ENCODE peak calls at places on chromosomes 13 and 19, in six cellular contexts. F is cardiac fibroblast, I is Caco-2, A is fibroblast of mammary gland, U is psoas muscle, G is adrenal gland. Q is an unnamed sample.

GRCh38 chr19:41703602-41704293 is 4.7 kb upstream of the CEACAM5 start:
- DNase-seq in F (no peak), I (no peak), A (no peak), U (no peak), G (peak; percentile 2), Q (no peak)

GRCh38 chr13:90485441-90485840 is 862.0 kb upstream of the MIR17HG start:
- DNase-seq in F (peak; percentile 82), I (no peak), A (peak; percentile 96), U (no peak), G (no peak), Q (no peak)

GRCh38 chr13:20782116-20782708 is 8.5 kb upstream of the EEF1AKMT1 start:
- DNase-seq in F (no peak), I (no peak), A (no peak), U (no peak), G (no peak), Q (no peak)

GRCh38 chr19:55795021-55795420 is 26.1 kb downstream of the RFPL4AL1 start:
- DNase-seq in F (no peak), I (no peak), A (no peak), U (no peak), G (no peak), Q (no peak)

GRCh38 chr19:13058951-13059660 is 43.6 kb downstream of the LYL1 start:
- DNase-seq in F (peak; percentile 23), I (no peak), A (peak; percentile 30), U (no peak), G (no peak), Q (no peak)

GRCh38 chr13:104571161-104571889 is 1505.1 kb upstream of the SLC10A2 start:
- DNase-seq in F (peak; percentile 85), I (peak; percentile 71), A (peak; percentile 75), U (peak; percentile 56), G (peak; percentile 83), Q (peak; percentile 87)

GRCh38 chr13:19927117-19927734 is 31.3 kb upstream of the ZMYM2 start:
- DNase-seq in F (peak; percentile 15), I (no peak), A (peak; percentile 57), U (no peak), G (no peak), Q (peak; percentile 11)

GRCh38 chr19:49468746-49469447 is 5.1 kb upstream of the FLT3LG start:
- DNase-seq in F (peak; percentile 94), I (peak; percentile 75), A (peak; percentile 72), U (peak; percentile 91), G (no peak), Q (peak; percentile 75)

GRCh38 chr19:49881672-49882394 is 4.3 kb downstream of the TBC1D17 start:
- DNase-seq in F (no peak), I (peak; percentile 65), A (peak; percentile 40), U (peak; percentile 52), G (no peak), Q (no peak)

GRCh38 chr13:109043561-109044075 is 414.2 kb downstream of the MYO16 start:
- DNase-seq in F (no peak), I (no peak), A (no peak), U (no peak), G (no peak), Q (no peak)

GRCh38 chr13:26987614-26988013 is 184.0 kb downstream of the USP12 start:
- DNase-seq in F (no peak), I (no peak), A (no peak), U (no peak), G (no peak), Q (no peak)

GRCh38 chr19:16328824-16329482 is 4.3 kb downstream of the KLF2 start:
- DNase-seq in F (peak; percentile 77), I (no peak), A (no peak), U (no peak), G (no peak), Q (no peak)
- H3K4me3 ChIP-seq in F (no peak overlapping the region), I (no peak overlapping the region), A (no peak overlapping the region), U (peak overlapping the region; percentile 80), G (no peak overlapping the region), Q (no peak overlapping the region)

GRCh38 chr19:32316034-32316433 is 29.4 kb upstream of the ZNF507 start:
- DNase-seq in F (no peak), I (no peak), A (no peak), U (no peak), G (no peak), Q (no peak)
- TF ChIP-seq CTCF in F (no peak), I (no peak), A (no peak), U (no peak), G (no peak), Q (no peak)

DNA sequence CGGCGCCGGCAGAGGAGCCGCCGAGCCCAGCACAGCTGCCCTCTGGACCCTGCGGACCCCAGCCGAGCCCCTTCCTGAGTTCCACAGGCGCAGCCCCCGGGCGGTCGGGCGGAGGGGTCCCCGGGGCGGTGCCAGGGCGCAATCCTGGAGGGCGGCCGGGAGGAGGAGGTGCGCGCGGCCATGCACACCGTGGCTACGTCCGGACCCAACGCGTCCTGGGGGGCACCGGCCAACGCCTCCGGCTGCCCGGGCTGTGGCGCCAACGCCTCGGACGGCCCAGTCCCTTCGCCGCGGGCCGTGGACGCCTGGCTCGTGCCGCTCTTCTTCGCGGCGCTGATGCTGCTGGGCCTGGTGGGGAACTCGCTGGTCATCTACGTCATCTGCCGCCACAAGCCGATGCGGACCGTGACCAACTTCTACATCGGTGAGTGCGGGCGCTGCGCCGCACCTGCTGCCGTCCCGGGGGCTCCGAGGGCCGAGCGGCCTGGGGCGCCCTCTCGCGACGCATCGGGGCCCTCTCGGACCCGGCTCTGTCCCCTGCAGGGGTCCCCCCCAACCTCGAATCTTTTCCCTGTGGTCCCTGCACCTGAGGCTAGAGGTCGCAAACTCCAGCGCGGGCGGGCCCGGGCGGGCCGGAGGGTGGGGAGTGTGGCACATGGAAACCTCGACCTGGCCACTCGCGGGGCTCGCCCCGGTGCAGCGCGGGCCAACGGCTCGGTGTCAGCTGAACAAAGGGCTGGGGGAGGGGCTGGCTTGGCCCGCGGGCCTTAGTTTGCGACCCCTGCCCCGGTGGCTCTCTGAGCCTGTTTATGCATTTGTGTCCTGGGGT is at the start of gene KISS1R:
- DNase-seq in F (peak; percentile 29), I (peak; percentile 74), A (no peak), U (no peak), G (no peak), Q (peak; percentile 74)
- H3K4me3 ChIP-seq in F (no peak within 1 kb of the TSS), I (peak within 1 kb of the TSS; percentile 87), A (no peak within 1 kb of the TSS), U (peak within 1 kb of the TSS; percentile 48), G (no peak within 1 kb of the TSS), Q (no peak within 1 kb of the TSS)

GRCh38 chr13:83815598-83815997 is 66.7 kb downstream of the SLITRK1 start:
- DNase-seq in F (no peak), I (no peak), A (no peak), U (no peak), G (no peak), Q (no peak)
- TF ChIP-seq CTCF in F (no peak), I (no peak), A (no peak), U (no peak), G (no peak), Q (no peak)

Q was measured in hepatocyte.